ENCODE peak calls at places on chromosomes 13 and 19, in six cellular contexts. One of them, this sample, is unnamed.

GRCh38 chr13:43159007-43159406 is 135.6 kb downstream of the DNAJC15 start:
- DNase-seq in T-helper 22 cell: no peak
- DNase-seq in stimulated activated CD4-positive, alpha-beta T cell treated with anti-CD3 and anti-CD28 coated beads, Interleukin-2, amount 100 ng/mL, for 48 hours: no peak
- DNase-seq in fibroblast of mammary gland: peak; percentile 42
- DNase-seq in aorta: no peak
- DNase-seq in C1 segment of cervical spinal cord: no peak
- DNase-seq in this sample: peak; percentile 71

GRCh38 chr13:110294146-110294545 is 12.8 kb downstream of the COL4A1 start:
- DNase-seq in T-helper 22 cell: no peak
- DNase-seq in stimulated activated CD4-positive, alpha-beta T cell treated with anti-CD3 and anti-CD28 coated beads, Interleukin-2, amount 100 ng/mL, for 48 hours: no peak
- DNase-seq in fibroblast of mammary gland: peak; percentile 92
- DNase-seq in aorta: no peak
- DNase-seq in C1 segment of cervical spinal cord: no peak
- DNase-seq in this sample: no peak

GRCh38 chr19:17404015-17404414 is 1.4 kb downstream of the BST2 start:
- DNase-seq in T-helper 22 cell: no peak
- DNase-seq in stimulated activated CD4-positive, alpha-beta T cell treated with anti-CD3 and anti-CD28 coated beads, Interleukin-2, amount 100 ng/mL, for 48 hours: no peak
- DNase-seq in fibroblast of mammary gland: no peak
- DNase-seq in aorta: no peak
- DNase-seq in C1 segment of cervical spinal cord: no peak
- DNase-seq in this sample: no peak

GRCh38 chr19:41175825-41176734 is 16.9 kb upstream of the CYP2S1 start:
- DNase-seq in T-helper 22 cell: peak; percentile 6
- DNase-seq in stimulated activated CD4-positive, alpha-beta T cell treated with anti-CD3 and anti-CD28 coated beads, Interleukin-2, amount 100 ng/mL, for 48 hours: peak; percentile 14
- DNase-seq in fibroblast of mammary gland: peak; percentile 59
- DNase-seq in aorta: no peak
- DNase-seq in C1 segment of cervical spinal cord: peak; percentile 41
- DNase-seq in this sample: peak; percentile 76

GRCh38 chr13:107807306-107808073 is 407.8 kb downstream of the LIG4 start:
- DNase-seq in T-helper 22 cell: no peak
- DNase-seq in stimulated activated CD4-positive, alpha-beta T cell treated with anti-CD3 and anti-CD28 coated beads, Interleukin-2, amount 100 ng/mL, for 48 hours: no peak
- DNase-seq in fibroblast of mammary gland: no peak
- DNase-seq in aorta: no peak
- DNase-seq in C1 segment of cervical spinal cord: no peak
- DNase-seq in this sample: no peak

GRCh38 chr19:10086904-10087256 is 763 bp downstream of the SHFL start:
- DNase-seq in T-helper 22 cell: no peak
- DNase-seq in stimulated activated CD4-positive, alpha-beta T cell treated with anti-CD3 and anti-CD28 coated beads, Interleukin-2, amount 100 ng/mL, for 48 hours: no peak
- DNase-seq in fibroblast of mammary gland: no peak
- DNase-seq in aorta: peak; percentile 82
- DNase-seq in C1 segment of cervical spinal cord: no peak
- DNase-seq in this sample: no peak

GRCh38 chr13:109631069-109631468 is 155.3 kb downstream of the IRS2 start:
- DNase-seq in T-helper 22 cell: no peak
- DNase-seq in stimulated activated CD4-positive, alpha-beta T cell treated with anti-CD3 and anti-CD28 coated beads, Interleukin-2, amount 100 ng/mL, for 48 hours: no peak
- DNase-seq in fibroblast of mammary gland: no peak
- DNase-seq in aorta: no peak
- DNase-seq in C1 segment of cervical spinal cord: no peak
- DNase-seq in this sample: no peak

GRCh38 chr13:65889368-65889767 is 1340.8 kb downstream of the PCDH9 start:
- DNase-seq in T-helper 22 cell: no peak
- DNase-seq in stimulated activated CD4-positive, alpha-beta T cell treated with anti-CD3 and anti-CD28 coated beads, Interleukin-2, amount 100 ng/mL, for 48 hours: no peak
- DNase-seq in fibroblast of mammary gland: peak; percentile 44
- DNase-seq in aorta: no peak
- DNase-seq in C1 segment of cervical spinal cord: no peak
- DNase-seq in this sample: peak; percentile 47

GRCh38 chr13:30618186-30618937 is 642 bp downstream of the USPL1 start:
- DNase-seq in T-helper 22 cell: peak; percentile 2
- DNase-seq in stimulated activated CD4-positive, alpha-beta T cell treated with anti-CD3 and anti-CD28 coated beads, Interleukin-2, amount 100 ng/mL, for 48 hours: peak; percentile 9
- DNase-seq in fibroblast of mammary gland: no peak
- DNase-seq in aorta: no peak
- DNase-seq in C1 segment of cervical spinal cord: peak; percentile 62
- DNase-seq in this sample: no peak

GRCh38 chr19:55642153-55643002 is 1.1 kb upstream of the ZNF581 start:
- DNase-seq in T-helper 22 cell: no peak
- DNase-seq in stimulated activated CD4-positive, alpha-beta T cell treated with anti-CD3 and anti-CD28 coated beads, Interleukin-2, amount 100 ng/mL, for 48 hours: peak; percentile 30
- DNase-seq in fibroblast of mammary gland: no peak
- DNase-seq in aorta: peak; percentile 80
- DNase-seq in C1 segment of cervical spinal cord: no peak
- DNase-seq in this sample: no peak

GRCh38 chr13:112531263-112531794 is 56.6 kb downstream of the TUBGCP3 start:
- DNase-seq in T-helper 22 cell: no peak
- DNase-seq in stimulated activated CD4-positive, alpha-beta T cell treated with anti-CD3 and anti-CD28 coated beads, Interleukin-2, amount 100 ng/mL, for 48 hours: no peak
- DNase-seq in fibroblast of mammary gland: no peak
- DNase-seq in aorta: no peak
- DNase-seq in C1 segment of cervical spinal cord: no peak
- DNase-seq in this sample: no peak

GRCh38 chr19:17089238-17089637 is 13.7 kb downstream of the MYO9B start:
- DNase-seq in T-helper 22 cell: no peak
- DNase-seq in stimulated activated CD4-positive, alpha-beta T cell treated with anti-CD3 and anti-CD28 coated beads, Interleukin-2, amount 100 ng/mL, for 48 hours: no peak
- DNase-seq in fibroblast of mammary gland: no peak
- DNase-seq in aorta: no peak
- DNase-seq in C1 segment of cervical spinal cord: no peak
- DNase-seq in this sample: peak; percentile 95

GRCh38 chr19:35845215-35846037 is 6.9 kb downstream of the NPHS1 start:
- DNase-seq in T-helper 22 cell: no peak
- DNase-seq in stimulated activated CD4-positive, alpha-beta T cell treated with anti-CD3 and anti-CD28 coated beads, Interleukin-2, amount 100 ng/mL, for 48 hours: no peak
- DNase-seq in fibroblast of mammary gland: peak; percentile 28
- DNase-seq in aorta: no peak
- DNase-seq in C1 segment of cervical spinal cord: no peak
- DNase-seq in this sample: no peak

GRCh38 chr19:40461669-40462221 is 3.8 kb downstream of the BLVRB start:
- DNase-seq in T-helper 22 cell: no peak
- DNase-seq in stimulated activated CD4-positive, alpha-beta T cell treated with anti-CD3 and anti-CD28 coated beads, Interleukin-2, amount 100 ng/mL, for 48 hours: no peak
- DNase-seq in fibroblast of mammary gland: no peak
- DNase-seq in aorta: no peak
- DNase-seq in C1 segment of cervical spinal cord: peak; percentile 16
- DNase-seq in this sample: no peak

GRCh38 chr19:46488551-46488950 is 7.1 kb downstream of the PNMA8B start:
- DNase-seq in T-helper 22 cell: no peak
- DNase-seq in stimulated activated CD4-positive, alpha-beta T cell treated with anti-CD3 and anti-CD28 coated beads, Interleukin-2, amount 100 ng/mL, for 48 hours: no peak
- DNase-seq in fibroblast of mammary gland: no peak
- DNase-seq in aorta: no peak
- DNase-seq in C1 segment of cervical spinal cord: no peak
- DNase-seq in this sample: no peak

GRCh38 chr13:24923305-24923640 is 159.3 kb downstream of the RNF17 start:
- DNase-seq in T-helper 22 cell: no peak
- DNase-seq in stimulated activated CD4-positive, alpha-beta T cell treated with anti-CD3 and anti-CD28 coated beads, Interleukin-2, amount 100 ng/mL, for 48 hours: no peak
- DNase-seq in fibroblast of mammary gland: peak; percentile 84
- DNase-seq in aorta: no peak
- DNase-seq in C1 segment of cervical spinal cord: no peak
- DNase-seq in this sample: peak; percentile 75

GRCh38 chr13:59458908-59459579 is 704.7 kb downstream of the DIAPH3 start:
- DNase-seq in T-helper 22 cell: no peak
- DNase-seq in stimulated activated CD4-positive, alpha-beta T cell treated with anti-CD3 and anti-CD28 coated beads, Interleukin-2, amount 100 ng/mL, for 48 hours: no peak
- DNase-seq in fibroblast of mammary gland: peak; percentile 41
- DNase-seq in aorta: no peak
- DNase-seq in C1 segment of cervical spinal cord: no peak
- DNase-seq in this sample: peak; percentile 85

GRCh38 chr13:89695343-89696257 is 1651.9 kb upstream of the MIR17HG start:
- DNase-seq in T-helper 22 cell: no peak
- DNase-seq in stimulated activated CD4-positive, alpha-beta T cell treated with anti-CD3 and anti-CD28 coated beads, Interleukin-2, amount 100 ng/mL, for 48 hours: peak; percentile 2
- DNase-seq in fibroblast of mammary gland: peak; percentile 34
- DNase-seq in aorta: no peak
- DNase-seq in C1 segment of cervical spinal cord: no peak
- DNase-seq in this sample: peak; percentile 8

GRCh38 chr13:45994752-45995151 is 57.8 kb downstream of the ZC3H13 start:
- DNase-seq in T-helper 22 cell: no peak
- DNase-seq in stimulated activated CD4-positive, alpha-beta T cell treated with anti-CD3 and anti-CD28 coated beads, Interleukin-2, amount 100 ng/mL, for 48 hours: no peak
- DNase-seq in fibroblast of mammary gland: no peak
- DNase-seq in aorta: no peak
- DNase-seq in C1 segment of cervical spinal cord: no peak
- DNase-seq in this sample: no peak

GRCh38 chr19:31553112-31553843 is 204.0 kb upstream of the TSHZ3 start:
- DNase-seq in T-helper 22 cell: no peak
- DNase-seq in stimulated activated CD4-positive, alpha-beta T cell treated with anti-CD3 and anti-CD28 coated beads, Interleukin-2, amount 100 ng/mL, for 48 hours: no peak
- DNase-seq in fibroblast of mammary gland: no peak
- DNase-seq in aorta: no peak
- DNase-seq in C1 segment of cervical spinal cord: no peak
- DNase-seq in this sample: no peak

GRCh38 chr13:36789061-36789460 is 30.0 kb upstream of the RFXAP start:
- DNase-seq in T-helper 22 cell: no peak
- DNase-seq in stimulated activated CD4-positive, alpha-beta T cell treated with anti-CD3 and anti-CD28 coated beads, Interleukin-2, amount 100 ng/mL, for 48 hours: no peak
- DNase-seq in fibroblast of mammary gland: peak; percentile 55
- DNase-seq in aorta: no peak
- DNase-seq in C1 segment of cervical spinal cord: no peak
- DNase-seq in this sample: peak; percentile 8

GRCh38 chr19:40702337-40703012 is 12.0 kb upstream of the NUMBL start:
- DNase-seq in T-helper 22 cell: no peak
- DNase-seq in stimulated activated CD4-positive, alpha-beta T cell treated with anti-CD3 and anti-CD28 coated beads, Interleukin-2, amount 100 ng/mL, for 48 hours: no peak
- DNase-seq in fibroblast of mammary gland: no peak
- DNase-seq in aorta: no peak
- DNase-seq in C1 segment of cervical spinal cord: peak; percentile 20
- DNase-seq in this sample: no peak

GRCh38 chr13:75432811-75433244 is 49.1 kb downstream of the TBC1D4 start:
- DNase-seq in T-helper 22 cell: no peak
- DNase-seq in stimulated activated CD4-positive, alpha-beta T cell treated with anti-CD3 and anti-CD28 coated beads, Interleukin-2, amount 100 ng/mL, for 48 hours: no peak
- DNase-seq in fibroblast of mammary gland: no peak
- DNase-seq in aorta: no peak
- DNase-seq in C1 segment of cervical spinal cord: no peak
- DNase-seq in this sample: no peak

GRCh38 chr19:34218818-34219164 is 35.6 kb upstream of the GARRE1 start:
- DNase-seq in T-helper 22 cell: no peak
- DNase-seq in stimulated activated CD4-positive, alpha-beta T cell treated with anti-CD3 and anti-CD28 coated beads, Interleukin-2, amount 100 ng/mL, for 48 hours: no peak
- DNase-seq in fibroblast of mammary gland: no peak
- DNase-seq in aorta: no peak
- DNase-seq in C1 segment of cervical spinal cord: no peak
- DNase-seq in this sample: no peak

GRCh38 chr19:57434386-57435061 is 601 bp upstream of the ZNF749 start:
- DNase-seq in T-helper 22 cell: no peak
- DNase-seq in stimulated activated CD4-positive, alpha-beta T cell treated with anti-CD3 and anti-CD28 coated beads, Interleukin-2, amount 100 ng/mL, for 48 hours: no peak
- DNase-seq in fibroblast of mammary gland: no peak
- DNase-seq in aorta: no peak
- DNase-seq in C1 segment of cervical spinal cord: no peak
- DNase-seq in this sample: no peak

GRCh38 chr19:47239610-47240296 is 8.8 kb upstream of the BBC3 start:
- DNase-seq in T-helper 22 cell: peak; percentile 72
- DNase-seq in stimulated activated CD4-positive, alpha-beta T cell treated with anti-CD3 and anti-CD28 coated beads, Interleukin-2, amount 100 ng/mL, for 48 hours: no peak
- DNase-seq in fibroblast of mammary gland: no peak
- DNase-seq in aorta: peak; percentile 93
- DNase-seq in C1 segment of cervical spinal cord: peak; percentile 73
- DNase-seq in this sample: peak; percentile 47

This sample was measured in IMR-90.